ENCODE peak calls at places on chromosome 9, in eight cellular contexts. S is M059J; V is activated T-cell treated with anti-CD3 and anti-CD28 coated beads, Interleukin-2, amount 50 U/mL, for 1 hour; Z is activated CD8-positive, alpha-beta memory T cell treated with anti-CD3 and anti-CD28 coated beads for 1 hour; K is iris pigment epithelial cell; T is T-helper 17 cell; F is GM10248; W is GM12892. U is an unnamed sample.

GRCh38 chr9:112029921-112030444 is 133.4 kb downstream of the UGCG start:
- DNase-seq in S (peak), V (no peak), Z (no peak), K (peak), T (no peak), F (no peak), W (no peak), U (no peak)

GRCh38 chr9:108142504-108143201 is 653.1 kb upstream of the KLF4 start:
- DNase-seq in S (peak), V (no peak), Z (no peak), K (peak), T (no peak), F (no peak), W (no peak), U (no peak)

GRCh38 chr9:120532475-120532874 is 47.5 kb downstream of the CDK5RAP2 start:
- DNase-seq in S (peak), V (no peak), Z (no peak), K (peak), T (no peak), F (no peak), W (no peak), U (no peak)

GRCh38 chr9:97059661-97060060 is 20.7 kb upstream of the CTSV start:
- DNase-seq in S (peak), V (no peak), Z (no peak), K (no peak), T (no peak), F (no peak), W (no peak), U (no peak)

GRCh38 chr9:128408963-128409431 is 11.7 kb upstream of the CERCAM start:
- DNase-seq in S (no peak), V (no peak), Z (no peak), K (no peak), T (no peak), F (no peak), W (no peak), U (no peak)

GRCh38 chr9:134476256-134476941 is 150.1 kb downstream of the RXRA start:
- DNase-seq in S (no peak), V (no peak), Z (no peak), K (no peak), T (no peak), F (no peak), W (no peak), U (no peak)

GRCh38 chr9:135217836-135218235 is 130.4 kb downstream of the OLFM1 start:
- DNase-seq in S (no peak), V (no peak), Z (no peak), K (no peak), T (no peak), F (no peak), W (no peak), U (no peak)

GRCh38 chr9:113546566-113546965 is 83.0 kb downstream of the RGS3 start:
- DNase-seq in S (no peak), V (no peak), Z (no peak), K (no peak), T (no peak), F (no peak), W (no peak), U (no peak)

GRCh38 chr9:128091571-128091970 is 23.5 kb downstream of the SLC25A25 start:
- DNase-seq in S (no peak), V (no peak), Z (no peak), K (no peak), T (no peak), F (no peak), W (no peak), U (no peak)

GRCh38 chr9:137168907-137169763 is 716 bp downstream of the LRRC26 start:
- DNase-seq in S (peak), V (no peak), Z (no peak), K (peak), T (no peak), F (peak), W (peak), U (no peak)

GRCh38 chr9:137454145-137454505 is 5.0 kb downstream of the NSMF start:
- DNase-seq in S (no peak), V (peak), Z (no peak), K (no peak), T (no peak), F (peak), W (peak), U (peak)

GRCh38 chr9:133800266-133800665 is 62.1 kb upstream of the SARDH start:
- DNase-seq in S (no peak), V (no peak), Z (no peak), K (no peak), T (no peak), F (no peak), W (no peak), U (no peak)

GRCh38 chr9:37096628-37097027 is 23.7 kb upstream of the ZCCHC7 start:
- DNase-seq in S (no peak), V (no peak), Z (no peak), K (no peak), T (no peak), F (no peak), W (no peak), U (no peak)

GRCh38 chr9:114583371-114583770 is 4.2 kb upstream of the ATP6V1G1 start:
- DNase-seq in S (no peak), V (no peak), Z (no peak), K (no peak), T (no peak), F (no peak), W (no peak), U (no peak)

GRCh38 chr9:18798518-18799290 is 234.3 kb downstream of the SAXO1 start:
- DNase-seq in S (no peak), V (no peak), Z (no peak), K (no peak), T (no peak), F (no peak), W (no peak), U (no peak)

GRCh38 chr9:113577525-113578261 is 114.2 kb downstream of the RGS3 start:
- DNase-seq in S (peak), V (no peak), Z (no peak), K (peak), T (no peak), F (no peak), W (no peak), U (no peak)

GRCh38 chr9:71830929-71831328 is 62.6 kb upstream of the CEMIP2 start:
- DNase-seq in S (peak), V (no peak), Z (no peak), K (no peak), T (no peak), F (no peak), W (no peak), U (no peak)

GRCh38 chr9:6899274-6899673 is 141.5 kb downstream of the KDM4C start:
- DNase-seq in S (no peak), V (no peak), Z (no peak), K (no peak), T (no peak), F (no peak), W (no peak), U (no peak)

U was measured in OCI-LY7.